ENCODE peak calls at places on chromosomes 7 and 10, in nine cellular contexts. One of them, this sample, is unnamed. For H3K9me3, the result is how much of the 10 kb centered on the place peaks cover.

GRCh38 chr10:95562326-95562725 is 1.2 kb upstream of the SORBS1 start:
- DNase-seq in hepatocyte: peak
- DNase-seq in adrenal gland: no peak
- DNase-seq in keratinocyte: no peak
- DNase-seq in mammary epithelial cell: no peak
- DNase-seq in Panc1: no peak
- DNase-seq in CD4-positive, CD25-positive, alpha-beta regulatory T cell: no peak
- DNase-seq in sigmoid colon: no peak
- DNase-seq in lower lobe of right lung: no peak
- DNase-seq in this sample: no peak

GRCh38 chr7:42174391-42174848 is 62.6 kb downstream of the GLI3 start:
- DNase-seq in sigmoid colon: peak
- DNase-seq in mammary epithelial cell: no peak
- DNase-seq in Panc1: no peak
- DNase-seq in CD4-positive, CD25-positive, alpha-beta regulatory T cell: no peak
- DNase-seq in lower lobe of right lung: no peak
- DNase-seq in keratinocyte: no peak
- DNase-seq in adrenal gland: peak
- DNase-seq in hepatocyte: no peak
- DNase-seq in this sample: no peak

GRCh38 chr10:132725202-132725601 is 60.7 kb downstream of the NKX6-2 start:
- DNase-seq in Panc1: no peak
- DNase-seq in adrenal gland: no peak
- DNase-seq in CD4-positive, CD25-positive, alpha-beta regulatory T cell: no peak
- DNase-seq in keratinocyte: no peak
- DNase-seq in mammary epithelial cell: no peak
- DNase-seq in hepatocyte: no peak
- DNase-seq in lower lobe of right lung: no peak
- DNase-seq in sigmoid colon: no peak
- DNase-seq in this sample: no peak

GRCh38 chr7:111990597-111990996 is 215.6 kb downstream of the DOCK4 start:
- DNase-seq in lower lobe of right lung: no peak
- DNase-seq in Panc1: no peak
- DNase-seq in CD4-positive, CD25-positive, alpha-beta regulatory T cell: no peak
- DNase-seq in sigmoid colon: no peak
- DNase-seq in mammary epithelial cell: no peak
- DNase-seq in hepatocyte: no peak
- DNase-seq in keratinocyte: no peak
- DNase-seq in adrenal gland: no peak
- DNase-seq in this sample: no peak

GRCh38 chr7:26166681-26167266 is 14.8 kb downstream of the NFE2L3 start:
- DNase-seq in Panc1: no peak
- DNase-seq in lower lobe of right lung: no peak
- DNase-seq in mammary epithelial cell: no peak
- DNase-seq in keratinocyte: no peak
- DNase-seq in CD4-positive, CD25-positive, alpha-beta regulatory T cell: no peak
- DNase-seq in sigmoid colon: no peak
- DNase-seq in hepatocyte: no peak
- DNase-seq in adrenal gland: no peak
- DNase-seq in this sample: no peak

GRCh38 chr7:110534241-110534931 is 556.5 kb upstream of the LRRN3 start:
- DNase-seq in CD4-positive, CD25-positive, alpha-beta regulatory T cell: no peak
- DNase-seq in Panc1: no peak
- DNase-seq in keratinocyte: peak
- DNase-seq in mammary epithelial cell: peak
- DNase-seq in sigmoid colon: no peak
- DNase-seq in lower lobe of right lung: no peak
- DNase-seq in hepatocyte: peak
- DNase-seq in adrenal gland: peak
- DNase-seq in this sample: no peak

GRCh38 chr10:64261676-64262075 is 740.5 kb downstream of the REEP3 start:
- DNase-seq in Panc1: no peak
- DNase-seq in mammary epithelial cell: no peak
- DNase-seq in hepatocyte: no peak
- DNase-seq in CD4-positive, CD25-positive, alpha-beta regulatory T cell: no peak
- DNase-seq in lower lobe of right lung: no peak
- DNase-seq in adrenal gland: no peak
- DNase-seq in sigmoid colon: no peak
- DNase-seq in keratinocyte: no peak
- DNase-seq in this sample: no peak

GRCh38 chr10:94076325-94076841 is 82.7 kb downstream of the PLCE1 start:
- DNase-seq in Panc1: no peak
- DNase-seq in lower lobe of right lung: no peak
- DNase-seq in CD4-positive, CD25-positive, alpha-beta regulatory T cell: no peak
- DNase-seq in mammary epithelial cell: no peak
- DNase-seq in adrenal gland: no peak
- DNase-seq in hepatocyte: peak
- DNase-seq in keratinocyte: no peak
- DNase-seq in sigmoid colon: no peak
- DNase-seq in this sample: no peak

GRCh38 chr10:43645866-43646265 is 2.8 kb downstream of the ZNF32 start:
- DNase-seq in lower lobe of right lung: no peak
- DNase-seq in Panc1: no peak
- DNase-seq in CD4-positive, CD25-positive, alpha-beta regulatory T cell: no peak
- DNase-seq in hepatocyte: no peak
- DNase-seq in mammary epithelial cell: no peak
- DNase-seq in adrenal gland: no peak
- DNase-seq in keratinocyte: no peak
- DNase-seq in sigmoid colon: no peak
- DNase-seq in this sample: no peak

GRCh38 chr10:43640603-43641002 is 8.1 kb downstream of the ZNF32 start:
- DNase-seq in lower lobe of right lung: no peak
- DNase-seq in adrenal gland: no peak
- DNase-seq in sigmoid colon: no peak
- DNase-seq in mammary epithelial cell: no peak
- DNase-seq in keratinocyte: no peak
- DNase-seq in hepatocyte: no peak
- DNase-seq in CD4-positive, CD25-positive, alpha-beta regulatory T cell: no peak
- DNase-seq in Panc1: no peak
- DNase-seq in this sample: no peak

GRCh38 chr10:43648083-43648391 is 644 bp downstream of the ZNF32 start:
- DNase-seq in mammary epithelial cell: no peak
- DNase-seq in CD4-positive, CD25-positive, alpha-beta regulatory T cell: no peak
- DNase-seq in Panc1: no peak
- DNase-seq in lower lobe of right lung: no peak
- DNase-seq in hepatocyte: no peak
- DNase-seq in keratinocyte: no peak
- DNase-seq in sigmoid colon: no peak
- DNase-seq in adrenal gland: no peak
- DNase-seq in this sample: no peak

GRCh38 chr10:43647576-43647975 is 1.1 kb downstream of the ZNF32 start:
- DNase-seq in hepatocyte: no peak
- DNase-seq in CD4-positive, CD25-positive, alpha-beta regulatory T cell: no peak
- DNase-seq in mammary epithelial cell: no peak
- DNase-seq in keratinocyte: no peak
- DNase-seq in lower lobe of right lung: no peak
- DNase-seq in sigmoid colon: no peak
- DNase-seq in Panc1: no peak
- DNase-seq in adrenal gland: no peak
- DNase-seq in this sample: no peak

GRCh38 chr10:43644252-43644651 is 4.4 kb downstream of the ZNF32 start:
- DNase-seq in adrenal gland: no peak
- DNase-seq in CD4-positive, CD25-positive, alpha-beta regulatory T cell: no peak
- DNase-seq in keratinocyte: no peak
- DNase-seq in lower lobe of right lung: no peak
- DNase-seq in Panc1: no peak
- DNase-seq in sigmoid colon: no peak
- DNase-seq in mammary epithelial cell: no peak
- DNase-seq in hepatocyte: no peak
- DNase-seq in this sample: no peak
- H3K9me3 ChIP-seq in adrenal gland: half or more
- H3K9me3 ChIP-seq in CD4-positive, CD25-positive, alpha-beta regulatory T cell: half or more
- H3K9me3 ChIP-seq in keratinocyte: under half
- H3K9me3 ChIP-seq in lower lobe of right lung: half or more
- H3K9me3 ChIP-seq in Panc1: half or more
- H3K9me3 ChIP-seq in sigmoid colon: under half
- H3K9me3 ChIP-seq in mammary epithelial cell: under half
- H3K9me3 ChIP-seq in hepatocyte: half or more
- H3K9me3 ChIP-seq in this sample: under half

GRCh38 chr7:6705959-6706665 is 635 bp downstream of the ZNF12 start:
- DNase-seq in keratinocyte: no peak
- DNase-seq in CD4-positive, CD25-positive, alpha-beta regulatory T cell: peak
- DNase-seq in lower lobe of right lung: peak
- DNase-seq in hepatocyte: peak
- DNase-seq in Panc1: no peak
- DNase-seq in adrenal gland: peak
- DNase-seq in sigmoid colon: no peak
- DNase-seq in mammary epithelial cell: peak
- DNase-seq in this sample: peak

GRCh38 chr7:6700793-6701192 is 6.0 kb downstream of the ZNF12 start:
- DNase-seq in Panc1: no peak
- DNase-seq in hepatocyte: no peak
- DNase-seq in CD4-positive, CD25-positive, alpha-beta regulatory T cell: no peak
- DNase-seq in mammary epithelial cell: no peak
- DNase-seq in adrenal gland: no peak
- DNase-seq in keratinocyte: no peak
- DNase-seq in sigmoid colon: no peak
- DNase-seq in lower lobe of right lung: no peak
- DNase-seq in this sample: no peak
- H3K9me3 ChIP-seq in Panc1: half or more
- H3K9me3 ChIP-seq in hepatocyte: half or more
- H3K9me3 ChIP-seq in CD4-positive, CD25-positive, alpha-beta regulatory T cell: half or more
- H3K9me3 ChIP-seq in mammary epithelial cell: half or more
- H3K9me3 ChIP-seq in adrenal gland: under half
- H3K9me3 ChIP-seq in keratinocyte: under half
- H3K9me3 ChIP-seq in sigmoid colon: under half
- H3K9me3 ChIP-seq in lower lobe of right lung: under half
- H3K9me3 ChIP-seq in this sample: under half

DNA sequence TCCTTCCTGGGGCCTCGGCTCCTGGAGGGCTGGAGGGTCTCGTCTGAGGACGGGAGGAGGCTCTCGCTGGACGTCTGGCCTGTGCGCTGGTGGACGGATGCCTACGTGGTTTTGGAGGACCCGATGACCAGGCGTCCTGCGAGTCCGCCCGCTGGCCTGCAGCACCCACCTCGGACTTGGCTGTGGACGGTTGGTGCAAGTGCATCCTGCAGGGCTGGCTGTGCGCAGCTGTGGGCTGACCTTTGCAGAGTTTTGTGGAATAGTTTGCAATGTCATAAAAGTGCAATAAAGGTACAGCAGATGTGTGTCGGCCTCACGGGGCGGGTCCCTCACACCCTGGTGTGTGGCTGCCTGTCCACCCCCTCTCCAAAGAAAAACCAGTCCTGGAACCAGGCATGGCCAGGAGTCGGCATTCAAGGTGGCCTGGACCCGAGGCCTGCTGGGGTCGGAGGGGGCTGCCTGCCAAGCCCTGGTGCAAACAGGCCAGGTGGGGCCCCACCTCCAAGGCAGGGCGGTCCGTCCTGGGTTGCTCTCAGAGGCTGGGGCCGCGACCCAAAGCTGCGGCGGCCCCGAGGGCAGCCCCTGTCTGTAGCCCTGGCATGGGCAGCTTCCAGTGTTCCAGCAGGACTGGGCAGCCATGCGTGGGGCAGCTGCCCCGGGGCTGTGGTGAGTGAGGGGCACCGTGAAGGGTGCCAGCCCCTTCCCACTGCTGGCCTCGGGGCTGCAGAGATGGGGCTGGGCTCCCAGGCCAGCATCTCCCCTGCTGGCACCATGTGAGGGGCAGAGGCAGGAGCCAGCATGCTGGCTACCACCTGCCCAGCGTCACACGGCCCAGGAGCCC is 29.3 kb upstream of the FOXL3 start:
- DNase-seq in hepatocyte: no peak
- DNase-seq in adrenal gland: no peak
- DNase-seq in Panc1: no peak
- DNase-seq in mammary epithelial cell: no peak
- DNase-seq in lower lobe of right lung: peak
- DNase-seq in keratinocyte: no peak
- DNase-seq in sigmoid colon: no peak
- DNase-seq in CD4-positive, CD25-positive, alpha-beta regulatory T cell: no peak
- DNase-seq in this sample: no peak
- H3K9me3 ChIP-seq in hepatocyte: under half
- H3K9me3 ChIP-seq in adrenal gland: under half
- H3K9me3 ChIP-seq in Panc1: under half
- H3K9me3 ChIP-seq in mammary epithelial cell: under half
- H3K9me3 ChIP-seq in lower lobe of right lung: under half
- H3K9me3 ChIP-seq in keratinocyte: under half
- H3K9me3 ChIP-seq in sigmoid colon: under half
- H3K9me3 ChIP-seq in CD4-positive, CD25-positive, alpha-beta regulatory T cell: under half
- H3K9me3 ChIP-seq in this sample: under half

GRCh38 chr7:159099217-159099655 is 45.4 kb downstream of the VIPR2 start:
- DNase-seq in mammary epithelial cell: no peak
- DNase-seq in Panc1: no peak
- DNase-seq in CD4-positive, CD25-positive, alpha-beta regulatory T cell: no peak
- DNase-seq in keratinocyte: no peak
- DNase-seq in lower lobe of right lung: no peak
- DNase-seq in hepatocyte: no peak
- DNase-seq in adrenal gland: peak
- DNase-seq in sigmoid colon: peak
- DNase-seq in this sample: no peak

GRCh38 chr7:159098795-159099194 is 45.9 kb downstream of the VIPR2 start:
- DNase-seq in Panc1: no peak
- DNase-seq in mammary epithelial cell: no peak
- DNase-seq in hepatocyte: peak
- DNase-seq in keratinocyte: no peak
- DNase-seq in sigmoid colon: peak
- DNase-seq in adrenal gland: peak
- DNase-seq in lower lobe of right lung: no peak
- DNase-seq in CD4-positive, CD25-positive, alpha-beta regulatory T cell: no peak
- DNase-seq in this sample: no peak

GRCh38 chr7:159096736-159097581 is 47.7 kb downstream of the VIPR2 start:
- DNase-seq in mammary epithelial cell: no peak
- DNase-seq in sigmoid colon: peak
- DNase-seq in Panc1: no peak
- DNase-seq in hepatocyte: no peak
- DNase-seq in keratinocyte: no peak
- DNase-seq in lower lobe of right lung: no peak
- DNase-seq in adrenal gland: peak
- DNase-seq in CD4-positive, CD25-positive, alpha-beta regulatory T cell: no peak
- DNase-seq in this sample: no peak

GRCh38 chr7:159098424-159098786 is 46.3 kb downstream of the VIPR2 start:
- DNase-seq in hepatocyte: no peak
- DNase-seq in Panc1: no peak
- DNase-seq in keratinocyte: no peak
- DNase-seq in adrenal gland: peak
- DNase-seq in sigmoid colon: no peak
- DNase-seq in lower lobe of right lung: no peak
- DNase-seq in mammary epithelial cell: no peak
- DNase-seq in CD4-positive, CD25-positive, alpha-beta regulatory T cell: no peak
- DNase-seq in this sample: no peak

DNA sequence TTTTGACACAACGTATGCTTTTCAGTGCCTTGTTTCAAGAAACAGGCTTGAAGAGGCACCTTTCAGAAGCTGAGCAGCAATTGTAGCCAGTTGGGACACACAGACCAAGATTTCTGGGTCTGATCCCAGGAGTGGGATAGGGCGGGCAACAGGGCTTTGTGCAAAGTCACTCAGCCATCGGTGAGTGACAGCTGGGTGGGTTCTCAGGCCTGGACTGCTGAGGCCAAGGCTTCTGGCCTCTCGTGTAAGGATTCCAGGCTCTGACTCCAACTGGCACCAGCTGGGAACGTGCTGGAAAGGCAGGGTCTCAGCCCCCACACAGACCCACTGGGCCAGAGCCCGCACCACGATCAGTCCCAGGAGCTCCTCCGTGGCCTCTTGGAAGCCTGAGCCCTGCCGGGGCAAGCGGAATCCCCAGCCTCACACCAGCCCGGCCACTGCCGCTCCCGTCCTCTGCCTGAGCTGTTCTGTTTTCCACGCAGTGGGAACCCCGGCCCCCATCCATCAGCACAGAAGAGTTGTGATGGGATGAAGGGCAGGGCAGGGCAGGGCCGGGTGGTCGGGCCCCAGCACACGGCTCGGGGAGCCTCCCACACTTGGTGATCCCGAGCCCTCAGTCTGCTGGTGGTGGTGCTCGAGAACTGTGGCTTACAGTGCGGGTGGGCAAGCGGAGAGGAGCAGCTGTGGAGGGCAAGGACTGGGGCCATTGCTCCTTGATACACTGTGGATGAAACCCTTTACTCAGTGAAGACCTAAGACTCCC is 46.8 kb downstream of the VIPR2 start:
- DNase-seq in sigmoid colon: peak
- DNase-seq in Panc1: no peak
- DNase-seq in keratinocyte: no peak
- DNase-seq in adrenal gland: peak
- DNase-seq in lower lobe of right lung: no peak
- DNase-seq in CD4-positive, CD25-positive, alpha-beta regulatory T cell: no peak
- DNase-seq in hepatocyte: no peak
- DNase-seq in mammary epithelial cell: no peak
- DNase-seq in this sample: no peak
- H3K9me3 ChIP-seq in sigmoid colon: under half
- H3K9me3 ChIP-seq in Panc1: under half
- H3K9me3 ChIP-seq in keratinocyte: under half
- H3K9me3 ChIP-seq in adrenal gland: under half
- H3K9me3 ChIP-seq in lower lobe of right lung: under half
- H3K9me3 ChIP-seq in CD4-positive, CD25-positive, alpha-beta regulatory T cell: under half
- H3K9me3 ChIP-seq in hepatocyte: under half
- H3K9me3 ChIP-seq in mammary epithelial cell: under half
- H3K9me3 ChIP-seq in this sample: under half

This sample was measured in T-helper 17 cell.